ENCODE peak calls at places on chromosome 14, in nine cellular contexts. One of them, this sample, is unnamed. For H3K27me3 and H3K4me1, the result is how much of the 10 kb centered on the place peaks cover.

GRCh38 chr14:99177046-99177655 is 94.8 kb downstream of the BCL11B start:
- DNase-seq in Caco-2: no peak
- DNase-seq in neuronal stem cell: no peak
- DNase-seq in colonic mucosa: no peak
- DNase-seq in adipocyte: no peak
- DNase-seq in pancreas: no peak
- DNase-seq in left ventricle myocardium inferior: no peak
- DNase-seq in CD8-positive, alpha-beta T cell: no peak
- DNase-seq in uterus: no peak
- DNase-seq in this sample: no peak

GRCh38 chr14:87994974-87995373 is 2.0 kb upstream of the GALC start:
- DNase-seq in Caco-2: no peak
- DNase-seq in neuronal stem cell: no peak
- DNase-seq in colonic mucosa: no peak
- DNase-seq in adipocyte: no peak
- DNase-seq in pancreas: no peak
- DNase-seq in left ventricle myocardium inferior: no peak
- DNase-seq in CD8-positive, alpha-beta T cell: no peak
- DNase-seq in uterus: no peak
- DNase-seq in this sample: no peak

GRCh38 chr14:98715054-98715453 is 556.9 kb downstream of the BCL11B start:
- DNase-seq in Caco-2: no peak
- DNase-seq in neuronal stem cell: no peak
- DNase-seq in colonic mucosa: no peak
- DNase-seq in adipocyte: no peak
- DNase-seq in pancreas: no peak
- DNase-seq in left ventricle myocardium inferior: no peak
- DNase-seq in CD8-positive, alpha-beta T cell: no peak
- DNase-seq in uterus: no peak
- DNase-seq in this sample: no peak

GRCh38 chr14:56892959-56893358 is 82.7 kb upstream of the OTX2 start:
- DNase-seq in Caco-2: no peak
- DNase-seq in neuronal stem cell: no peak
- DNase-seq in colonic mucosa: no peak
- DNase-seq in adipocyte: no peak
- DNase-seq in pancreas: no peak
- DNase-seq in left ventricle myocardium inferior: no peak
- DNase-seq in CD8-positive, alpha-beta T cell: no peak
- DNase-seq in uterus: no peak
- DNase-seq in this sample: no peak

GRCh38 chr14:96145116-96145864 is 59.3 kb upstream of the BDKRB2 start:
- DNase-seq in Caco-2: no peak
- DNase-seq in neuronal stem cell: no peak
- DNase-seq in colonic mucosa: no peak
- DNase-seq in adipocyte: peak
- DNase-seq in pancreas: no peak
- DNase-seq in left ventricle myocardium inferior: no peak
- DNase-seq in CD8-positive, alpha-beta T cell: no peak
- DNase-seq in uterus: no peak
- DNase-seq in this sample: no peak

GRCh38 chr14:68284834-68285233 is 465.3 kb downstream of the RAD51B start:
- DNase-seq in Caco-2: no peak
- DNase-seq in neuronal stem cell: no peak
- DNase-seq in colonic mucosa: no peak
- DNase-seq in adipocyte: no peak
- DNase-seq in pancreas: no peak
- DNase-seq in left ventricle myocardium inferior: no peak
- DNase-seq in CD8-positive, alpha-beta T cell: no peak
- DNase-seq in uterus: no peak
- DNase-seq in this sample: no peak

GRCh38 chr14:58677996-58678395 is 40.2 kb downstream of the DACT1 start:
- DNase-seq in Caco-2: no peak
- DNase-seq in neuronal stem cell: no peak
- DNase-seq in colonic mucosa: no peak
- DNase-seq in adipocyte: no peak
- DNase-seq in pancreas: no peak
- DNase-seq in left ventricle myocardium inferior: no peak
- DNase-seq in CD8-positive, alpha-beta T cell: no peak
- DNase-seq in uterus: no peak
- DNase-seq in this sample: no peak

GRCh38 chr14:88005050-88005481 is at the start of gene GPR65:
- DNase-seq in Caco-2: no peak
- DNase-seq in neuronal stem cell: no peak
- DNase-seq in colonic mucosa: no peak
- DNase-seq in adipocyte: no peak
- DNase-seq in pancreas: no peak
- DNase-seq in left ventricle myocardium inferior: no peak
- DNase-seq in CD8-positive, alpha-beta T cell: no peak
- DNase-seq in uterus: no peak
- DNase-seq in this sample: no peak

GRCh38 chr14:77406086-77406485 is 17.2 kb downstream of the NOXRED1 start:
- DNase-seq in Caco-2: no peak
- DNase-seq in neuronal stem cell: no peak
- DNase-seq in colonic mucosa: no peak
- DNase-seq in adipocyte: no peak
- DNase-seq in pancreas: no peak
- DNase-seq in left ventricle myocardium inferior: no peak
- DNase-seq in CD8-positive, alpha-beta T cell: no peak
- DNase-seq in uterus: no peak
- DNase-seq in this sample: no peak

GRCh38 chr14:68309631-68310030 is 483.2 kb downstream of the ZFP36L1 start:
- DNase-seq in Caco-2: no peak
- DNase-seq in neuronal stem cell: no peak
- DNase-seq in colonic mucosa: no peak
- DNase-seq in adipocyte: no peak
- DNase-seq in pancreas: no peak
- DNase-seq in left ventricle myocardium inferior: no peak
- DNase-seq in CD8-positive, alpha-beta T cell: no peak
- DNase-seq in uterus: no peak
- DNase-seq in this sample: no peak

GRCh38 chr14:33950320-33951182 is at the start of gene EGLN3:
- DNase-seq in Caco-2: peak
- DNase-seq in neuronal stem cell: peak
- DNase-seq in colonic mucosa: peak
- DNase-seq in adipocyte: peak
- DNase-seq in pancreas: peak
- DNase-seq in left ventricle myocardium inferior: peak
- DNase-seq in CD8-positive, alpha-beta T cell: peak
- DNase-seq in uterus: peak
- DNase-seq in this sample: peak

GRCh38 chr14:51094282-51094821 is 553 bp downstream of the TRIM9 start:
- DNase-seq in Caco-2: no peak
- DNase-seq in neuronal stem cell: peak
- DNase-seq in colonic mucosa: peak
- DNase-seq in adipocyte: no peak
- DNase-seq in pancreas: peak
- DNase-seq in left ventricle myocardium inferior: no peak
- DNase-seq in CD8-positive, alpha-beta T cell: no peak
- DNase-seq in uterus: no peak
- DNase-seq in this sample: no peak

GRCh38 chr14:77601846-77602609 is 14.4 kb downstream of the SPTLC2 start:
- DNase-seq in Caco-2: no peak
- DNase-seq in neuronal stem cell: no peak
- DNase-seq in colonic mucosa: no peak
- DNase-seq in adipocyte: no peak
- DNase-seq in pancreas: no peak
- DNase-seq in left ventricle myocardium inferior: no peak
- DNase-seq in CD8-positive, alpha-beta T cell: no peak
- DNase-seq in uterus: no peak
- DNase-seq in this sample: no peak

GRCh38 chr14:90405755-90406154 is 8.9 kb downstream of the CALM1 start:
- DNase-seq in Caco-2: no peak
- DNase-seq in neuronal stem cell: no peak
- DNase-seq in colonic mucosa: no peak
- DNase-seq in adipocyte: no peak
- DNase-seq in pancreas: no peak
- DNase-seq in left ventricle myocardium inferior: no peak
- DNase-seq in CD8-positive, alpha-beta T cell: no peak
- DNase-seq in uterus: no peak
- DNase-seq in this sample: no peak

DNA sequence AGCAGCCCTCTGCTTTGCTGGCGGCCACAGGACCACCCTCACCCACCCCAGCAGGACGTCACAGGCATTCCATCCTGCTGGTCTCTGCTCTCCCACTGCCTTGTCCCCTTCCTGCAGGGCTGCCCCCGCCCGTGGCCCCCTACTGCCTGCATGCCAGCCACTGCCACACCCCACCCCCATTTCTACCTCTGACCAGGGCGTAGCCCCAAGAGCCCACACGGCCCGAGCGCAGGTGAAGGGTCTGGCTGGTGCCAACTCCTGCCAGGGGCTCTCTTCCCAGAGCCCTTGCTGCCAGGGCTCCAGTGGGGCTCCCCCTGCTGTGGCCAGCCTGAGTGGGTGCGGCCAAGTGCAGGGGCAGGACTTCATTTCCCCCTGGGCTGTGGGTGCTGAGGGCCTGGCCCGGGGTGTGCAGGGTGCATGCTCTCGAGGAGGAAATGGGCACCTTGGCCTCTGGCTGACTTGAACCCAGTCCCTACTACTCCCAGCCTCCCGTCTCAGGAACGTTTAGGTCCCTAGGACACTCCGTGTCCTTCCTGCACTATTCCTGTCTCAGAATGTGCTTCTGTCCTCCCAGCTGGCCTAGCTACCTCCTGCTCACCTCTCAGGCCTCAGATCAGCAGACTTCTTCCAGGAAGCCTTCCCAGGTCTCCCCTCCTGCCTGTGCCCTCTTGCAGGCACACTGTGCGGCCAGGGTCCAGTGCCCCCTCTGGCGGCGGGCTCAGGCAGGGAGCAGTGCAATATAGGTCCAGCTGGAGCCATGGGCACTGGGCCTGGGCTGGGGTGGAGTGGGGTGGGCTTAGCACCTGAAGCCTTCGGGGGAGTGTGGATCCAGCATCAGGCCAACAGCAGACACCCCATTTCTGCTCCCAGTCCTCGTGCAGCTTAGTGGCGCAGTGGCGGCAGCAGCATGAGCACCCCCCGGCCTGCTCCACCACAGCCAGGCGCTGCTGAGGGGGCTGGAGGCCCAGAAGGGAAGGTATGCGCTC is 1.4 kb downstream of the LBHD2 start:
- DNase-seq in Caco-2: peak
- DNase-seq in neuronal stem cell: no peak
- DNase-seq in colonic mucosa: no peak
- DNase-seq in adipocyte: no peak
- DNase-seq in pancreas: peak
- DNase-seq in left ventricle myocardium inferior: no peak
- DNase-seq in CD8-positive, alpha-beta T cell: no peak
- DNase-seq in uterus: no peak
- DNase-seq in this sample: no peak
- H3K27me3 ChIP-seq in Caco-2: under half
- H3K27me3 ChIP-seq in neuronal stem cell: half or more
- H3K27me3 ChIP-seq in colonic mucosa: under half
- H3K27me3 ChIP-seq in adipocyte: under half
- H3K27me3 ChIP-seq in pancreas: under half
- H3K27me3 ChIP-seq in left ventricle myocardium inferior: half or more
- H3K27me3 ChIP-seq in CD8-positive, alpha-beta T cell: under half
- H3K27me3 ChIP-seq in uterus: under half
- H3K27me3 ChIP-seq in this sample: under half

DNA sequence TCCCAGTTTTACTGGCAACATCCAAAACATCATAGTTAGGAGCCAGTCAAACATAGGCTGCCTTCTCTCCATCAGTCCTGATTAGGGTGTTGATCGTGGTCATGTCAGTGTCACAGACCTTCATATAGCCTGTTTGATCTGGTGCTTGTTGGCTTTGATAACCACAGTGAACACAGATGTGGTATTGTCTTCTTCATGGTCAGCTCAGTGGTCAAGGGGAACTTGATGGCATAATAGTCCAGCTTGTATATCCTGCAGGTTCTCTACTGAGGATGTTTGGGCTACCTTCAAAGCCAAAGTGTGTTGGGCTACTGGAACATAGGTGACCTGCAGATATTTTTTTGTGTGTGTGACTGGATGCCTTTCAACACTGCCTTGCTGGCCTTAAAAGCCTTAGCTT is 21.7 kb downstream of the PRORP start:
- DNase-seq in Caco-2: no peak
- DNase-seq in neuronal stem cell: no peak
- DNase-seq in colonic mucosa: no peak
- DNase-seq in adipocyte: no peak
- DNase-seq in pancreas: no peak
- DNase-seq in left ventricle myocardium inferior: no peak
- DNase-seq in CD8-positive, alpha-beta T cell: no peak
- DNase-seq in uterus: no peak
- DNase-seq in this sample: no peak
- H3K4me1 ChIP-seq in Caco-2: under half
- H3K4me1 ChIP-seq in neuronal stem cell: under half
- H3K4me1 ChIP-seq in colonic mucosa: under half
- H3K4me1 ChIP-seq in adipocyte: under half
- H3K4me1 ChIP-seq in pancreas: under half
- H3K4me1 ChIP-seq in left ventricle myocardium inferior: under half
- H3K4me1 ChIP-seq in CD8-positive, alpha-beta T cell: under half
- H3K4me1 ChIP-seq in uterus: under half
- H3K4me1 ChIP-seq in this sample: under half

DNA sequence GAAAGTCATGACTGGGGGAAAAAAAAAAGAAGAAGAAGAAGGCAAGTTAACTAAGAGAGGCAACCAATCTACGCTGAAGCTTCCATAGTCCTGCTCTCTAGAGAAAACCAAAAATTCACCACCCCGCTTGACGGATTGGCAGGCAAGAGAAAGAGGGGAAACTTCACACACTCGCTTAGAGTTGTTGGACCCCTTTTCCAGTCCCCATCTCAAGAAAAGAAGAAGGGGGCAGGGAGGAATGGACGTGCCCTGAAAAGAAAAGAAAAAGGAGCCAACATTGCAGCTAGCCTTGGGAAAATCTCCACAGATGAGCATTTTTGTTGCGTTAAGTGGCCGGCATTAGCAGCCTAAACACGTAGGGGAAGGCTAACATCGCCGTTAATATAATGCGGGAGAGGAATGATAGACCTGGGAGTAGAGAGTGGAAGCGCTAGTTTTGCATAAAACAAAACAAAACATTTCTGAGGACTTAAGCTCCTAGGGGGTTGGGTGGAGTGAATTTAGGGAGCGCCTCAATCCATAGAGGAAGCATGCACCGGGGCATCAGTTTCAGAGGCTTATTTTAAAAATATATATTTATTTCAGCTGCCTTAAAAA is 11.3 kb upstream of the FOXG1 start:
- DNase-seq in Caco-2: no peak
- DNase-seq in neuronal stem cell: no peak
- DNase-seq in colonic mucosa: no peak
- DNase-seq in adipocyte: no peak
- DNase-seq in pancreas: no peak
- DNase-seq in left ventricle myocardium inferior: no peak
- DNase-seq in CD8-positive, alpha-beta T cell: no peak
- DNase-seq in uterus: no peak
- DNase-seq in this sample: no peak
- H3K27me3 ChIP-seq in Caco-2: under half
- H3K27me3 ChIP-seq in neuronal stem cell: half or more
- H3K27me3 ChIP-seq in colonic mucosa: under half
- H3K27me3 ChIP-seq in adipocyte: half or more
- H3K27me3 ChIP-seq in pancreas: under half
- H3K27me3 ChIP-seq in left ventricle myocardium inferior: half or more
- H3K27me3 ChIP-seq in CD8-positive, alpha-beta T cell: under half
- H3K27me3 ChIP-seq in uterus: under half
- H3K27me3 ChIP-seq in this sample: half or more

DNA sequence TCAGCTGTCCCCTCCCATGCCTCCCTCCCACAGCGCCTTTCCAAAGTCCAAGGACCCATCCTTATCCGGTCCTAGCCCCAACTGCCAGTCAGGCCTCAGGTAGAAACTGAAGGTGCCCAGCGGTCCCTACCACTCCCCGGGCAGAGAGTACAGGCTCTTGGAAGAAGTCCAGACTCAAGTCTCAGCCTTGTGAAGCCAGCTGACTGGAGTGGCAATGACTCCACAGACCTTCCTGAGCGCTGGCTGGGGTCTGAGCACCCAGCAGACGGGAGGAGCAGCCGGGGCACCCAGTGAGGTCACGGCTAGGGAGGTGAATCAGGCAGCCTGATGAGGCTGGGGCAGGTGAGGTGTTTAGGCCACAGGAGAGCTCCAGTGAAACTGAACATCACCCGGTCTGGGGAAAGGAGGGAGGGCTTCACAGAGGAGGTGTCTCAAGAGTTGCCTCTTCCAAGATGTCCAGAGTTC is 60.0 kb downstream of the ITPK1 start:
- DNase-seq in Caco-2: no peak
- DNase-seq in neuronal stem cell: no peak
- DNase-seq in colonic mucosa: peak
- DNase-seq in adipocyte: no peak
- DNase-seq in pancreas: peak
- DNase-seq in left ventricle myocardium inferior: no peak
- DNase-seq in CD8-positive, alpha-beta T cell: no peak
- DNase-seq in uterus: no peak
- DNase-seq in this sample: no peak
- H3K4me1 ChIP-seq in Caco-2: under half
- H3K4me1 ChIP-seq in neuronal stem cell: under half
- H3K4me1 ChIP-seq in colonic mucosa: under half
- H3K4me1 ChIP-seq in adipocyte: under half
- H3K4me1 ChIP-seq in pancreas: under half
- H3K4me1 ChIP-seq in left ventricle myocardium inferior: half or more
- H3K4me1 ChIP-seq in CD8-positive, alpha-beta T cell: half or more
- H3K4me1 ChIP-seq in uterus: under half
- H3K4me1 ChIP-seq in this sample: under half